ENCODE peak calls at places on chromosome 1, in nine cellular contexts. P is tibial artery; B is activated gamma-delta T cell treated with Interleukin-2 at 50 U/mL for 16 hours; O is NCI-H1417; Y is endodermal cell; I is effector memory CD4-positive, alpha-beta T cell; A is HFF-Myc; U is epithelial cell of esophagus; G is C1 segment of cervical spinal cord. W is an unnamed sample.

GRCh38 chr1:155130272-155131006 is 2.8 kb downstream of the EFNA1 start:
- DNase-seq in G (no peak), O (peak), Y (no peak), U (no peak), I (no peak), P (no peak), A (no peak), B (no peak), W (no peak)

GRCh38 chr1:32622205-32622604 is 28.1 kb downstream of the ZBTB8OS start:
- DNase-seq in P (no peak), Y (no peak), O (no peak), I (no peak), B (no peak), U (no peak), G (no peak), A (no peak), W (no peak)

GRCh38 chr1:198636391-198636790 is 2.4 kb upstream of the PTPRC start:
- DNase-seq in G (no peak), P (no peak), B (no peak), A (no peak), I (no peak), U (no peak), Y (no peak), O (no peak), W (no peak)

GRCh38 chr1:26096471-26096870 is 15.2 kb upstream of the PDIK1L start:
- DNase-seq in O (no peak), Y (no peak), P (no peak), I (no peak), G (peak), A (no peak), B (no peak), U (no peak), W (no peak)

GRCh38 chr1:247281001-247281574 is 25.2 kb downstream of the VN1R5 start:
- DNase-seq in U (no peak), G (no peak), O (no peak), P (no peak), Y (no peak), A (no peak), I (no peak), B (no peak), W (no peak)

GRCh38 chr1:14516974-14517812 is 81.3 kb upstream of the KAZN start:
- DNase-seq in U (peak), P (peak), I (no peak), G (no peak), B (no peak), O (peak), A (peak), Y (no peak), W (no peak)

GRCh38 chr1:243850013-243850367 is at the start of gene AKT3:
- DNase-seq in O (no peak), B (no peak), G (no peak), Y (peak), I (no peak), U (no peak), A (no peak), P (no peak), W (peak)

GRCh38 chr1:36735939-36736730 is 253.4 kb upstream of the CSF3R start:
- DNase-seq in Y (peak), A (no peak), P (no peak), G (no peak), U (no peak), O (no peak), B (no peak), I (no peak), W (peak)

GRCh38 chr1:19327301-19327700 is 15.2 kb downstream of the SLC66A1 start:
- DNase-seq in I (no peak), A (no peak), O (no peak), Y (no peak), G (no peak), U (no peak), P (no peak), B (no peak), W (peak)

GRCh38 chr1:24756395-24756794 is 11.1 kb downstream of the CLIC4 start:
- DNase-seq in I (no peak), G (no peak), O (no peak), Y (no peak), U (no peak), B (no peak), P (no peak), A (no peak), W (no peak)

GRCh38 chr1:235527196-235527814 is 23.1 kb upstream of the B3GALNT2 start:
- DNase-seq in Y (peak), A (no peak), I (no peak), P (no peak), B (no peak), U (no peak), G (no peak), O (no peak), W (peak)

GRCh38 chr1:3178279-3178678 is 109.3 kb downstream of the PRDM16 start:
- DNase-seq in O (no peak), P (no peak), B (no peak), A (no peak), Y (no peak), G (no peak), I (no peak), U (no peak), W (no peak)

GRCh38 chr1:27132624-27133023 is 22.3 kb downstream of the SLC9A1 start:
- DNase-seq in P (no peak), G (no peak), I (no peak), U (no peak), A (no peak), Y (no peak), B (no peak), O (no peak), W (no peak)

GRCh38 chr1:86875722-86876121 is 38.2 kb downstream of the SELENOF start:
- DNase-seq in P (no peak), I (no peak), U (no peak), O (no peak), Y (no peak), G (no peak), B (no peak), A (no peak), W (no peak)

GRCh38 chr1:6456800-6457466 is 9.0 kb downstream of the TNFRSF25 start:
- DNase-seq in A (no peak), B (no peak), G (no peak), Y (no peak), U (no peak), O (no peak), P (no peak), I (no peak), W (no peak)

GRCh38 chr1:187641907-187642306 is 813.2 kb downstream of the PLA2G4A start:
- DNase-seq in B (no peak), O (no peak), G (no peak), U (no peak), Y (no peak), A (no peak), I (no peak), P (no peak), W (peak)

GRCh38 chr1:237219751-237220150 is 177.8 kb downstream of the RYR2 start:
- DNase-seq in B (no peak), U (no peak), A (no peak), P (no peak), G (no peak), Y (no peak), I (no peak), O (no peak), W (no peak)

GRCh38 chr1:201409440-201409839 is 10.3 kb upstream of the LAD1 start:
- DNase-seq in Y (no peak), U (no peak), G (no peak), P (no peak), A (no peak), B (no peak), O (no peak), I (no peak), W (no peak)

GRCh38 chr1:19455353-19455752 is 30.0 kb downstream of the CAPZB start:
- DNase-seq in P (no peak), A (no peak), I (no peak), B (no peak), Y (peak), G (no peak), O (no peak), U (no peak), W (no peak)

GRCh38 chr1:44786138-44786840 is 1.7 kb downstream of the BEST4 start:
- DNase-seq in A (no peak), G (no peak), Y (peak), P (no peak), U (peak), B (peak), O (peak), I (peak), W (peak)

GRCh38 chr1:53299233-53299632 is 28.6 kb downstream of the LRP8 start:
- DNase-seq in G (no peak), U (no peak), B (no peak), P (no peak), I (no peak), A (no peak), Y (no peak), O (no peak), W (no peak)

GRCh38 chr1:109617291-109617801 is 2.1 kb downstream of the GNAT2 start:
- DNase-seq in B (no peak), A (peak), I (no peak), U (peak), G (no peak), Y (peak), O (peak), P (no peak), W (peak)

GRCh38 chr1:168443899-168444298 is 99.9 kb downstream of the XCL2 start:
- DNase-seq in O (no peak), B (peak), G (no peak), A (no peak), P (no peak), I (no peak), U (no peak), Y (no peak), W (no peak)

GRCh38 chr1:199778324-199778955 is 249.1 kb upstream of the NR5A2 start:
- DNase-seq in A (no peak), U (no peak), O (peak), P (no peak), G (no peak), Y (no peak), B (no peak), I (no peak), W (peak)

GRCh38 chr1:114081145-114082046 is 72.3 kb downstream of the SYT6 start:
- DNase-seq in I (no peak), O (no peak), Y (peak), U (no peak), G (no peak), A (no peak), B (no peak), P (peak), W (no peak)

GRCh38 chr1:150507912-150508864 is at the start of gene ECM1:
- DNase-seq in B (no peak), P (peak), I (no peak), O (no peak), A (peak), U (peak), G (no peak), Y (peak), W (peak)

GRCh38 chr1:50333595-50333974 is 89.7 kb downstream of the DMRTA2 start:
- DNase-seq in B (peak), U (peak), Y (peak), O (peak), G (peak), A (no peak), I (no peak), P (no peak), W (peak)

GRCh38 chr1:224707849-224708725 is 92.0 kb downstream of the CNIH3 start:
- DNase-seq in I (no peak), O (no peak), B (no peak), A (peak), U (peak), P (no peak), Y (no peak), G (no peak), W (no peak)

GRCh38 chr1:245365621-245366020 is 210.8 kb downstream of the KIF26B start:
- DNase-seq in Y (no peak), I (no peak), U (no peak), P (no peak), G (no peak), A (no peak), O (peak), B (no peak), W (no peak)

GRCh38 chr1:167166703-167167100 is 54.0 kb upstream of the POU2F1 start:
- DNase-seq in Y (no peak), A (no peak), I (no peak), P (no peak), O (no peak), G (no peak), U (no peak), B (no peak), W (no peak)

GRCh38 chr1:10900265-10900651 is 103.8 kb upstream of the CASZ1 start:
- DNase-seq in U (peak), Y (peak), P (no peak), G (no peak), B (no peak), I (no peak), A (no peak), O (peak), W (no peak)

GRCh38 chr1:28591708-28592313 is at the start of gene RAB42:
- DNase-seq in G (no peak), Y (peak), A (no peak), B (no peak), O (no peak), I (no peak), P (peak), U (no peak), W (peak)

GRCh38 chr1:78006491-78006890 is 1.8 kb downstream of the DNAJB4 start:
- DNase-seq in O (no peak), P (no peak), B (no peak), I (no peak), U (no peak), G (no peak), Y (no peak), A (no peak), W (no peak)

GRCh38 chr1:203173566-203173965 is 2.1 kb downstream of the MYBPH start:
- DNase-seq in P (no peak), G (no peak), B (no peak), Y (no peak), O (peak), A (no peak), U (no peak), I (no peak), W (no peak)